ENCODE peak calls at places on chromosomes 7 and 10, in four cellular contexts. F, K, T and Z are unnamed samples.

GRCh38 chr10:13648425-13648824 is 61.7 kb downstream of the PRPF18 start:
- DNase-seq in F (no peak), K (no peak), T (no peak), Z (no peak)

GRCh38 chr10:17438583-17438982 is 15.8 kb downstream of the ST8SIA6 start:
- DNase-seq in F (no peak), K (no peak), T (no peak), Z (no peak)

GRCh38 chr7:144416341-144416740 is 12.8 kb upstream of the NOBOX start:
- DNase-seq in F (no peak), K (no peak), T (no peak), Z (no peak)

GRCh38 chr7:74292757-74293576 is 3.8 kb downstream of the CLIP2 start:
- DNase-seq in F (no peak), K (no peak), T (peak; percentile 63), Z (peak; percentile 49)

GRCh38 chr10:104622598-104623209 is 18.4 kb upstream of the SORCS3 start:
- DNase-seq in F (no peak), K (peak; percentile 84), T (peak; percentile 55), Z (peak; percentile 85)

GRCh38 chr10:25226775-25227682 is 52.2 kb downstream of the GPR158 start:
- DNase-seq in F (no peak), K (peak; percentile 74), T (peak; percentile 48), Z (peak; percentile 77)

GRCh38 chr10:125217986-125218675 is 57.8 kb upstream of the CTBP2 start:
- DNase-seq in F (no peak), K (peak; percentile 36), T (peak; percentile 23), Z (peak; percentile 74)

GRCh38 chr7:97024209-97025129 is at the start of gene DLX5:
- DNase-seq in F (no peak), K (peak; percentile 95), T (no peak), Z (peak; percentile 94)

GRCh38 chr10:127964644-127965043 is 57.7 kb downstream of the PTPRE start:
- DNase-seq in F (no peak), K (no peak), T (no peak), Z (no peak)

GRCh38 chr7:85489498-85489897 is 302.6 kb upstream of the SEMA3D start:
- DNase-seq in F (no peak), K (no peak), T (peak; percentile 8), Z (no peak)

GRCh38 chr10:77836299-77836820 is 90.2 kb downstream of the DLG5 start:
- DNase-seq in F (peak; percentile 55), K (no peak), T (no peak), Z (no peak)

GRCh38 chr7:29480456-29480855 is 83.2 kb upstream of the PRR15 start:
- DNase-seq in F (no peak), K (no peak), T (no peak), Z (no peak)

GRCh38 chr7:63900394-63901203 is 98.0 kb upstream of the ZNF722 start:
- DNase-seq in F (peak; percentile 86), K (no peak), T (no peak), Z (no peak)

GRCh38 chr7:149283321-149283720 is 21.3 kb downstream of the ZNF783 start:
- DNase-seq in F (no peak), K (no peak), T (no peak), Z (no peak)

GRCh38 chr10:91562839-91563581 is 69.9 kb downstream of the PPP1R3C start:
- DNase-seq in F (no peak), K (no peak), T (no peak), Z (no peak)

GRCh38 chr10:62691331-62691730 is 113.2 kb upstream of the ADO start:
- DNase-seq in F (no peak), K (no peak), T (no peak), Z (no peak)

GRCh38 chr10:124616040-124616835 is 127.9 kb downstream of the FAM53B start:
- DNase-seq in F (peak; percentile 57), K (no peak), T (no peak), Z (peak; percentile 86)

GRCh38 chr7:105759670-105760548 is 116.5 kb downstream of the ATXN7L1 start:
- DNase-seq in F (no peak), K (peak; percentile 77), T (peak; percentile 45), Z (peak; percentile 66)

GRCh38 chr7:67636363-67637355 is 640.0 kb downstream of the TYW1 start:
- DNase-seq in F (no peak), K (no peak), T (no peak), Z (peak; percentile 73)
- TF ChIP-seq CTCF in F (no peak), K (no peak), T (no peak), Z (peak; percentile 75)

GRCh38 chr10:89221919-89222318 is 14.8 kb upstream of the CH25H start:
- DNase-seq in F (no peak), K (no peak), T (no peak), Z (no peak)

GRCh38 chr10:89219512-89220218 is 12.5 kb upstream of the CH25H start:
- DNase-seq in F (no peak), K (no peak), T (no peak), Z (no peak)

GRCh38 chr10:89228962-89229361 is 21.8 kb upstream of the CH25H start:
- DNase-seq in F (no peak), K (no peak), T (no peak), Z (no peak)

GRCh38 chr10:89228136-89228535 is 21.0 kb upstream of the CH25H start:
- DNase-seq in F (no peak), K (no peak), T (no peak), Z (no peak)

GRCh38 chr10:89224697-89225443 is 17.8 kb upstream of the CH25H start:
- DNase-seq in F (no peak), K (no peak), T (no peak), Z (peak; percentile 70)
- TF ChIP-seq CTCF in F (no peak), K (peak; percentile 27), T (no peak), Z (peak; percentile 60)

GRCh38 chr7:15906436-15906835 is 220.0 kb upstream of the MEOX2 start:
- DNase-seq in F (no peak), K (no peak), T (no peak), Z (no peak)
- TF ChIP-seq CTCF in F (no peak), K (no peak), T (no peak), Z (no peak)

GRCh38 chr7:150381096-150381495 is 2.0 kb downstream of the ZNF775 start:
- DNase-seq in F (no peak), K (no peak), T (no peak), Z (peak; percentile 53)
- TF ChIP-seq CTCF in F (no peak), K (no peak), T (no peak), Z (no peak)

DNA sequence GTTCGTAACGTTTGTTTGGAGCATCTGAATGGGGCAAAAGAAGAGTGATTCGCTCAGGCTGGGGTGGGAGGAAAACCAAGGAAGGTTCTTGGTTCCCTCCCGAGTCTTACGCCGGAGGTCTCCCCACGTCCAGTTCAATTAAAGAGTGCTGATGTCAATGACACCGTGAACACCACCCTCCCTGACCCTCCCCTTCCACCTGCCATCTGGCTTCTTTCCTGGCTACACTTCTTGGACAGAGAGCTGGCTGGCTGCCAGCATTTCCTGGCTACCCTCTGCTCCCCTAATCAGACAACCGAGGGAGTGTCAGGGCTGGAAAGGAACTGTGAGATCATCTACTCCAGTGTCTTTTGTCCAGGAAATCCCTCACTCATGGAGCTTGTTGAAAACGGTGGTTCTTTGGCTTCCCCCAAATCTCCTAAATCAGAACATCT is 24.1 kb upstream of the FFAR4 start:
- DNase-seq in F (no peak), K (no peak), T (no peak), Z (no peak)
- TF ChIP-seq CTCF in F (no peak), K (no peak), T (no peak), Z (no peak)

DNA sequence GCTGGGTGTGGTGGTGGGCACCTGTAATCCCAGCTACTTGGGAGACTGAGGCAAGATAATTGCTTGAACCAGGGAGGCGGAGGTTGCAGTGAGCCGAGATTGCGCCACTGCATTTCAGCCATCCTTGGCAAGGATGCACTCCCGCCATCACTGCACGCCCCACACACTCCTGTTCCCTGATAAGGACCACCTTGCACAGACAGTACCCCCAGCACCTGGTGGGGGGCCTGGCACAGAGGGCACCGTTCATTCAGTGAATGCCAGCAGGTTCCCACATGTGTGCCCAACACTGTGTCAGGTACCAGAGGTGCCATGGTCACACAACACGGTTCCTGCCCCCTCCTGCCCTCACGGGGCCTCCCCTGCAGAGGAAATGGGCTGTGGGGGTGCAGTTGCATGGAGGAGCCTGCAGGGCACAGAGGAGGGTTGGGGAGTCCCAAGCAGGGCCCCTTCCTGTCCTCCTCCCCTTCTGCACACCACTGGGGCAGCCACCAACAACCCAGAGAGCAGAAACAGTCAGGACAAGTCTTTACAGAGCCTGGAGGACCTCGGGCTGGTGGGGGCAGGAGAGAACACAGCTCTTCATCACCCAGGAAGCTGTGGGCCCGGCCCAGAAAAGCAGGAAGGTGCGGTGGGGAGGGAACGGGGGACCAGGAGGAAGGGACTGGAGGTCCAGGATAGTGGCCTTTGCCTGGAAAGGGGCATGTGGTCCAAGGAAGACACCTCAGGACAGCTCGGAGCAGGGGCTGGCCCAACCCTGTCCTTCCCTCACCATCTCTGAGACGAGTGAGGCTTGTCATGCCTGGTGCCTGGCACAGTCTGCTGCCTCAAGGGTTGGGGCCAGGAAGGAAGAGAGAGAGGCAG is 7.1 kb downstream of the CRYGN start:
- DNase-seq in F (no peak), K (peak; percentile 56), T (no peak), Z (no peak)
- TF ChIP-seq CTCF in F (no peak), K (peak; percentile 36), T (no peak), Z (peak; percentile 49)

GRCh38 chr7:80066646-80067045 is 68.0 kb upstream of the GNAI1 start:
- DNase-seq in F (no peak), K (no peak), T (no peak), Z (no peak)

GRCh38 chr7:80060218-80060806 is 74.3 kb upstream of the GNAI1 start:
- DNase-seq in F (no peak), K (peak; percentile 64), T (peak; percentile 63), Z (no peak)

DNA sequence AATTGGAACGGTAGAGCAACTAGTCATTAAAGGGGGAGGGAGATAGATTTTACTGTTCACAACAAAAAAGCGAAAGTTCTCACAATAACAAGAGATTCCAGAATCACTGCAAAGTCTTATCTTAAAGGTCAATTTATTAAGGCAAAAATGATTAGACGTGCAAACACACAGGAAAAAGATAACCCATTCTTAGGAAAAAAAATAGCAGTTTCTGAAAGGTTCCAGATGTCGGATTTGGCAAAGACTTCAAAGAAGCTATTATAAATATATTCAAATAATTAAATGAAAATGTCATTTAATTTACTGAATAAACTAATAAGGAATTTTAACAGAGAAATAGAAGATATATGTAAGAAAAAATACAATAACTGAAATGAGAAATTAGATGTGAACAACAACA is 70.8 kb upstream of the GNAI1 start:
- DNase-seq in F (no peak), K (no peak), T (no peak), Z (no peak)
- TF ChIP-seq CTCF in F (no peak), K (no peak), T (no peak), Z (no peak)

GRCh38 chr7:131753620-131754222 is 197.3 kb upstream of the PODXL start:
- DNase-seq in F (no peak), K (peak; percentile 76), T (peak; percentile 22), Z (peak; percentile 85)
- TF ChIP-seq CTCF in F (no peak), K (peak; percentile 65), T (peak; percentile 66), Z (peak; percentile 83)

GRCh38 chr10:121976607-121977006 is 1.6 kb upstream of the NSMCE4A start:
- DNase-seq in F (no peak), K (no peak), T (no peak), Z (no peak)

GRCh38 chr10:121974535-121975294 is at the start of gene NSMCE4A:
- DNase-seq in F (peak; percentile 56), K (peak; percentile 91), T (peak; percentile 56), Z (peak; percentile 94)

GRCh38 chr10:121974019-121974534 is 940 bp downstream of the NSMCE4A start:
- DNase-seq in F (no peak), K (peak; percentile 19), T (no peak), Z (no peak)

GRCh38 chr10:121978511-121978910 is 3.5 kb upstream of the NSMCE4A start:
- DNase-seq in F (no peak), K (no peak), T (no peak), Z (no peak)

GRCh38 chr10:121975295-121976086 is 474 bp upstream of the NSMCE4A start:
- DNase-seq in F (no peak), K (no peak), T (no peak), Z (no peak)
- TF ChIP-seq CTCF in F (peak; percentile 34), K (no peak), T (no peak), Z (no peak)